ENCODE peak calls at places on chromosomes 4 and X, in five cellular contexts. H is heart left ventricle, C is HCT116, G is endodermal cell, Q is colonic mucosa. I is an unnamed sample.

GRCh38 chr4:164701665-164702064 is 52.3 kb upstream of the SMIM31 start:
- DNase-seq in H (no peak), C (no peak), G (no peak), Q (no peak), I (peak)

GRCh38 chr4:95693594-95693993 is 144.8 kb upstream of the UNC5C start:
- DNase-seq in H (no peak), C (peak), G (peak), Q (no peak), I (no peak)

GRCh38 chr4:5796976-5797375 is 86.0 kb downstream of the EVC start:
- DNase-seq in H (no peak), C (no peak), G (no peak), Q (no peak), I (no peak)

GRCh38 chr4:124738994-124739393 is 26.5 kb upstream of the ANKRD50 start:
- DNase-seq in H (no peak), C (no peak), G (peak), Q (no peak), I (no peak)

GRCh38 chrX:21996872-21997271 is 35.3 kb upstream of the PHEX start:
- DNase-seq in H (no peak), C (no peak), G (no peak), Q (no peak), I (no peak)

GRCh38 chr4:88818650-88819470 is 121.2 kb upstream of the NAP1L5 start:
- DNase-seq in H (no peak), C (peak), G (peak), Q (peak), I (peak)

GRCh38 chrX:55867254-55867653 is 149.7 kb downstream of the RRAGB start:
- DNase-seq in H (no peak), C (no peak), G (no peak), Q (no peak), I (peak)

GRCh38 chrX:10756365-10756915 is 136.1 kb upstream of the MID1 start:
- DNase-seq in H (no peak), C (peak), G (no peak), Q (no peak), I (no peak)

GRCh38 chrX:118353081-118353850 is 7.4 kb downstream of the WDR44 start:
- DNase-seq in H (no peak), C (no peak), G (no peak), Q (no peak), I (no peak)

DNA sequence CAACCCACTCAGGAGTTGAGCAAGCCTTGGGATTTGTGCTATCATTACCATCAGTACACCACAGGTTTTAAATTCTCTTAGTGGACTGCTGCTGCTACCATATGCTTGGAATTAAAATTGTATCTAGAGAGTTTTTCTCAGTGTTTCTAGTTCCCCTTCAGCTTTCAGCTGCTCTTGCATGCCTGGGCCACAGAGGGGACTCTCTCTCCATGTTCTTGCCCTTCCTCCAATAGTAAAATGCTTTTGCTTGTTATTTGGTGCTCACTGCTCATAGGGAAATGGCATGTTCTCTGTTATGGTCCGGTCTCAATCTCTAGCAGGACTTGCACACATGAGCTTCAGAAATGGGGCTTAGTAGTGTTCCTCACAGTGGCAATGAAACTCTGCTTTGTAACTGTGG is 101.9 kb downstream of the IGSF1 start:
- DNase-seq in H (no peak), C (no peak), G (peak), Q (no peak), I (no peak)
- TF ChIP-seq CTCF in H (no peak), C (no peak), G (peak), Q (no peak), I (no peak)

GRCh38 chrX:153723351-153724251 is 586 bp downstream of the BCAP31 start:
- DNase-seq in H (peak), C (no peak), G (peak), Q (peak), I (peak)
- TF ChIP-seq CTCF in H (no peak), C (peak), G (peak), Q (no peak), I (peak)

DNA sequence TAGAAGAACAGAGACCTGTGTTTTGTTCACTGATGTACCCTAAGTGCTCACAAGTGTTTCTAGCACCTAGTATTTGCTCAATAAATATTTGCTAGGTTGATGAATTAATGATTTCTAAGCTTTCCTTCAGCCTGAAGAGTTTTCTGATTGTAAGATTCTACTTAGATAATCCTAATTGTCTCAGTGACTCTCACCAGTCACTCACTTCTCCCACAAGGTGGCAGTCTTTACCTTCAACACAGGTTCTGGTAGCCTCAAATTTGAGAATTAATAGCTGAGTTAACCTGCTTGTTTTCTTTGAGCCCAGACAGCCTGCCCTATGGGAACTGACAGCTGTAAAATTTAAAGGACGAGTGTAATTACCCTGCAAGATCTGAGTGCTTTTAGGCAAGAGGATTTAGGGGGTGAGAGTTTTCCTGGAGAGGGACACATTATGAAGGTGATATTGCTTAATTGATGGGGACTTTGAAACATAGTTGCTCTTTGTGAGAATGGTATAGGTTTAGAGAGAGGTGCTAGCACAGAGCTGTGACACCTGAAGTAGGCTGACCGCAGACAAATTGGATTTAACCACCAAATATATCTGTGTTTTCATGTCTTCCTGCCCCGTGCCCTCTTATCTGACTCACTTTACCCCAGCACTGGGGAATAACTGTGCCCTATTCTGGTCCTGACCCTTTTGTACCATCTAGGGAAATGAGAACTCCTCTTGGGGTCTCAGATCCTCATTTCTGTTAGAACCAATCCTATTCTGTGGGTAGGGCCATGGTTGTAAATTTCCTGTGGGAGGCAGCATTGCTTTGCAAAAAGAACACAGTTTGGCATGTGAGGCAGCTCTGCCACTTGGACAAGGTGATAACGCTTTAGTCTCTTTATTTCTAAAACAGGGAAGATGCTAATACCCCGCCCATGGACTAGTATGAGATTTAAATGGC is 27.7 kb downstream of the CD38 start:
- DNase-seq in H (no peak), C (peak), G (peak), Q (peak), I (peak)
- TF ChIP-seq CTCF in H (peak), C (peak), G (peak), Q (peak), I (peak)

DNA sequence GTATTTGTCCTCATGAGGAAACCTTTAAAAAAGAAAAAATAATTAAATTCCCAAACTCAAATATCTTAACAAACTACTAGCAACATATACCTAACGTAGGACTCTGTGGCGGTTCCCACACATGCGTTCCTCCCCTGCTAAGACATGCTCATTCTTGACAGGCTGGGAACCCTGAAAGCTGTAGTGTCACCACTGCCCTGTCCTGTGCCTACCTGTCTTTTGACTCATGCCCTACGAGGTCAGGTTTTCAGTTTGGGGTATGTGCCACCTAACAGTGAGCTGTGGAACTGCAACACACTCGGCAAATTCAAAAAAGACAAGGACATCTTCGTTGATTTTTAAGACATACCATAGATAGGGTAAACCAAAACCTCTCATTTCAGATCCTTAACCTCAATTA is 17.8 kb downstream of the IDS start:
- DNase-seq in H (no peak), C (no peak), G (peak), Q (no peak), I (no peak)
- TF ChIP-seq CTCF in H (no peak), C (peak), G (peak), Q (no peak), I (no peak)